ENCODE peak calls at places on chromosome 17, in six cellular contexts. One of them, this sample, is unnamed.

GRCh38 chr17:68133370-68134045 is 98.0 kb downstream of the KPNA2 start:
- DNase-seq in CD4-positive, alpha-beta T cell: no peak
- DNase-seq in ovary: no peak
- DNase-seq in right lobe of liver: no peak
- DNase-seq in prostate gland: no peak
- DNase-seq in pancreas: no peak
- DNase-seq in this sample: no peak

GRCh38 chr17:63696381-63696961 is 3.5 kb downstream of the LIMD2 start:
- DNase-seq in CD4-positive, alpha-beta T cell: peak; percentile 42
- DNase-seq in ovary: no peak
- DNase-seq in right lobe of liver: no peak
- DNase-seq in prostate gland: no peak
- DNase-seq in pancreas: no peak
- DNase-seq in this sample: peak; percentile 51

GRCh38 chr17:6244796-6245195 is 174.6 kb downstream of the WSCD1 start:
- DNase-seq in CD4-positive, alpha-beta T cell: no peak
- DNase-seq in ovary: no peak
- DNase-seq in right lobe of liver: no peak
- DNase-seq in prostate gland: no peak
- DNase-seq in pancreas: no peak
- DNase-seq in this sample: no peak

GRCh38 chr17:34201225-34201624 is 53.9 kb upstream of the CCL2 start:
- DNase-seq in CD4-positive, alpha-beta T cell: no peak
- DNase-seq in ovary: no peak
- DNase-seq in right lobe of liver: no peak
- DNase-seq in prostate gland: no peak
- DNase-seq in pancreas: no peak
- DNase-seq in this sample: no peak

GRCh38 chr17:20995873-20996723 is 46.7 kb downstream of the USP22 start:
- DNase-seq in CD4-positive, alpha-beta T cell: no peak
- DNase-seq in ovary: no peak
- DNase-seq in right lobe of liver: no peak
- DNase-seq in prostate gland: no peak
- DNase-seq in pancreas: no peak
- DNase-seq in this sample: no peak

GRCh38 chr17:29342148-29342765 is 47.9 kb upstream of the TAOK1 start:
- DNase-seq in CD4-positive, alpha-beta T cell: no peak
- DNase-seq in ovary: no peak
- DNase-seq in right lobe of liver: no peak
- DNase-seq in prostate gland: no peak
- DNase-seq in pancreas: no peak
- DNase-seq in this sample: no peak

GRCh38 chr17:43342601-43342905 is 56.2 kb upstream of the ARL4D start:
- DNase-seq in CD4-positive, alpha-beta T cell: no peak
- DNase-seq in ovary: no peak
- DNase-seq in right lobe of liver: no peak
- DNase-seq in prostate gland: no peak
- DNase-seq in pancreas: no peak
- DNase-seq in this sample: no peak

GRCh38 chr17:35141681-35142466 is at the start of gene NLE1:
- DNase-seq in CD4-positive, alpha-beta T cell: peak; percentile 84
- DNase-seq in ovary: peak; percentile 75
- DNase-seq in right lobe of liver: peak; percentile 85
- DNase-seq in prostate gland: peak; percentile 59
- DNase-seq in pancreas: peak; percentile 94
- DNase-seq in this sample: peak; percentile 90

GRCh38 chr17:32112416-32112815 is 29.9 kb upstream of the RHOT1 start:
- DNase-seq in CD4-positive, alpha-beta T cell: no peak
- DNase-seq in ovary: no peak
- DNase-seq in right lobe of liver: no peak
- DNase-seq in prostate gland: no peak
- DNase-seq in pancreas: no peak
- DNase-seq in this sample: no peak

GRCh38 chr17:13792314-13792713 is 190.6 kb upstream of the HS3ST3A1 start:
- DNase-seq in CD4-positive, alpha-beta T cell: no peak
- DNase-seq in ovary: no peak
- DNase-seq in right lobe of liver: no peak
- DNase-seq in prostate gland: no peak
- DNase-seq in pancreas: no peak
- DNase-seq in this sample: no peak

GRCh38 chr17:39576187-39576586 is 31.5 kb downstream of the NEUROD2 start:
- DNase-seq in CD4-positive, alpha-beta T cell: no peak
- DNase-seq in ovary: no peak
- DNase-seq in right lobe of liver: no peak
- DNase-seq in prostate gland: no peak
- DNase-seq in pancreas: no peak
- DNase-seq in this sample: peak; percentile 57

GRCh38 chr17:45363498-45363897 is 46.7 kb upstream of the MAP3K14 start:
- DNase-seq in CD4-positive, alpha-beta T cell: no peak
- DNase-seq in ovary: no peak
- DNase-seq in right lobe of liver: peak; percentile 14
- DNase-seq in prostate gland: no peak
- DNase-seq in pancreas: no peak
- DNase-seq in this sample: no peak

GRCh38 chr17:57569860-57570259 is 175.2 kb downstream of the CCDC182 start:
- DNase-seq in CD4-positive, alpha-beta T cell: no peak
- DNase-seq in ovary: no peak
- DNase-seq in right lobe of liver: no peak
- DNase-seq in prostate gland: no peak
- DNase-seq in pancreas: no peak
- DNase-seq in this sample: no peak

GRCh38 chr17:76119409-76120371 is 16.1 kb upstream of the EXOC7 start:
- DNase-seq in CD4-positive, alpha-beta T cell: no peak
- DNase-seq in ovary: no peak
- DNase-seq in right lobe of liver: no peak
- DNase-seq in prostate gland: no peak
- DNase-seq in pancreas: no peak
- DNase-seq in this sample: no peak

GRCh38 chr17:4005296-4006164 is 41.3 kb upstream of the ATP2A3 start:
- DNase-seq in CD4-positive, alpha-beta T cell: no peak
- DNase-seq in ovary: no peak
- DNase-seq in right lobe of liver: no peak
- DNase-seq in prostate gland: no peak
- DNase-seq in pancreas: no peak
- DNase-seq in this sample: no peak

GRCh38 chr17:4003131-4003500 is 38.9 kb upstream of the ATP2A3 start:
- DNase-seq in CD4-positive, alpha-beta T cell: no peak
- DNase-seq in ovary: no peak
- DNase-seq in right lobe of liver: no peak
- DNase-seq in prostate gland: no peak
- DNase-seq in pancreas: no peak
- DNase-seq in this sample: no peak

GRCh38 chr17:4003501-4004421 is 39.5 kb upstream of the ATP2A3 start:
- DNase-seq in CD4-positive, alpha-beta T cell: no peak
- DNase-seq in ovary: no peak
- DNase-seq in right lobe of liver: peak; percentile 82
- DNase-seq in prostate gland: no peak
- DNase-seq in pancreas: peak; percentile 87
- DNase-seq in this sample: no peak

GRCh38 chr17:4006165-4006589 is 41.9 kb upstream of the ATP2A3 start:
- DNase-seq in CD4-positive, alpha-beta T cell: no peak
- DNase-seq in ovary: no peak
- DNase-seq in right lobe of liver: no peak
- DNase-seq in prostate gland: no peak
- DNase-seq in pancreas: no peak
- DNase-seq in this sample: no peak

GRCh38 chr17:4004517-4005295 is 40.5 kb upstream of the ATP2A3 start:
- DNase-seq in CD4-positive, alpha-beta T cell: peak; percentile 40
- DNase-seq in ovary: peak; percentile 50
- DNase-seq in right lobe of liver: no peak
- DNase-seq in prostate gland: peak; percentile 76
- DNase-seq in pancreas: peak; percentile 89
- DNase-seq in this sample: peak; percentile 89
- TF ChIP-seq CTCF in CD4-positive, alpha-beta T cell: peak; percentile 97
- TF ChIP-seq CTCF in ovary: peak; percentile 69
- TF ChIP-seq CTCF in right lobe of liver: peak; percentile 86
- TF ChIP-seq CTCF in prostate gland: peak; percentile 84
- TF ChIP-seq CTCF in pancreas: peak; percentile 88
- TF ChIP-seq CTCF in this sample: peak; percentile 98

DNA sequence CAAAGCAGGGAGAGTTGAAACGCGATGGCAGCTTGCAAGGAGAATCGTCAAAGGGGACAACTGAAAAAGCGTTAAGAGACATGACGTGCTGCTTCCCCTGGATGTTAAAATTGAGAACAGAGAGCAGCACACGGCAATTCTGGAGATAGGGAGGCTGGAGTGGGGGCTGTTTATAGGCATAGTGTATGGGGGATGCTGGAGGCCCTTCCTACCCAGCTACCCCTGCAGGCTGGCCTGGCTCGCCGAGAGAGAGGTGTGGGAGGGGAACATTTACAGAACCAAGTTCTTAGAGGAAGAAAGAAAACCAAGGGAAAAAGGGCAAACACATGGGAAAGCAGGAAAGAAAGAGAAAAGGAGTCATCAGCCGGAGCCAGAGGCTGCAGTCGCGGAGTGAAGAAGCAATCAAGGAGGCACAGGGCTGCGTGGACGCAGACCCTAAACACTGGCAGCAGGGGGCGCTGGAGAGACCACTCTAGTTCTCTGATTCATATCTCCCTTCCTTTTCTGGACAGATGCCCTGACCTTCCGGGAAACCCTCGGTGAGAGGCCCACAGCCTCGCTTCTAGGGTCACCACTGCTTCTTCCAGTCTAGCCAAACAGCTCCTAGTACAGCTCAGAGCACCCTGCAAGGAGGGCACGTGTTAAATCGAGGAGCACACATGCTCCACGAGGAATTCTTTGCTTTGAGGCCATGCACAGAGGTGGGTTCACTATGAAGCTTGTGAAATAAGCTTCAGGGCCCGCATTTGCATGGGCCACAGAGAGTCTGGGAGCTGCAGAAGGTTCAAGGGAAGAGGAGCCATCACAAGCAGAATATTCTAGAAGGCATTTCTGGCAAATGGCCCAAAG is 55.6 kb downstream of the MYH13 start:
- DNase-seq in CD4-positive, alpha-beta T cell: no peak
- DNase-seq in ovary: peak; percentile 46
- DNase-seq in right lobe of liver: no peak
- DNase-seq in prostate gland: peak; percentile 33
- DNase-seq in pancreas: peak; percentile 64
- DNase-seq in this sample: peak; percentile 71
- TF ChIP-seq CTCF in CD4-positive, alpha-beta T cell: peak; percentile 59
- TF ChIP-seq CTCF in ovary: no peak
- TF ChIP-seq CTCF in right lobe of liver: peak; percentile 44
- TF ChIP-seq CTCF in prostate gland: no peak
- TF ChIP-seq CTCF in pancreas: peak; percentile 41
- TF ChIP-seq CTCF in this sample: peak; percentile 68

GRCh38 chr17:7824021-7824924 is 9.7 kb upstream of the KDM6B start:
- DNase-seq in CD4-positive, alpha-beta T cell: no peak
- DNase-seq in ovary: no peak
- DNase-seq in right lobe of liver: no peak
- DNase-seq in prostate gland: no peak
- DNase-seq in pancreas: no peak
- DNase-seq in this sample: no peak

GRCh38 chr17:7823581-7824001 is 10.4 kb upstream of the KDM6B start:
- DNase-seq in CD4-positive, alpha-beta T cell: no peak
- DNase-seq in ovary: no peak
- DNase-seq in right lobe of liver: no peak
- DNase-seq in prostate gland: no peak
- DNase-seq in pancreas: no peak
- DNase-seq in this sample: no peak

GRCh38 chr17:7820231-7820630 is 13.8 kb upstream of the KDM6B start:
- DNase-seq in CD4-positive, alpha-beta T cell: no peak
- DNase-seq in ovary: no peak
- DNase-seq in right lobe of liver: no peak
- DNase-seq in prostate gland: no peak
- DNase-seq in pancreas: no peak
- DNase-seq in this sample: no peak

GRCh38 chr17:7822126-7822525 is 11.9 kb upstream of the KDM6B start:
- DNase-seq in CD4-positive, alpha-beta T cell: no peak
- DNase-seq in ovary: no peak
- DNase-seq in right lobe of liver: no peak
- DNase-seq in prostate gland: no peak
- DNase-seq in pancreas: no peak
- DNase-seq in this sample: no peak

GRCh38 chr17:7825206-7825980 is 8.6 kb upstream of the KDM6B start:
- DNase-seq in CD4-positive, alpha-beta T cell: no peak
- DNase-seq in ovary: no peak
- DNase-seq in right lobe of liver: no peak
- DNase-seq in prostate gland: no peak
- DNase-seq in pancreas: no peak
- DNase-seq in this sample: no peak
- TF ChIP-seq CTCF in CD4-positive, alpha-beta T cell: no peak
- TF ChIP-seq CTCF in ovary: no peak
- TF ChIP-seq CTCF in right lobe of liver: peak; percentile 15
- TF ChIP-seq CTCF in prostate gland: no peak
- TF ChIP-seq CTCF in pancreas: no peak
- TF ChIP-seq CTCF in this sample: no peak

DNA sequence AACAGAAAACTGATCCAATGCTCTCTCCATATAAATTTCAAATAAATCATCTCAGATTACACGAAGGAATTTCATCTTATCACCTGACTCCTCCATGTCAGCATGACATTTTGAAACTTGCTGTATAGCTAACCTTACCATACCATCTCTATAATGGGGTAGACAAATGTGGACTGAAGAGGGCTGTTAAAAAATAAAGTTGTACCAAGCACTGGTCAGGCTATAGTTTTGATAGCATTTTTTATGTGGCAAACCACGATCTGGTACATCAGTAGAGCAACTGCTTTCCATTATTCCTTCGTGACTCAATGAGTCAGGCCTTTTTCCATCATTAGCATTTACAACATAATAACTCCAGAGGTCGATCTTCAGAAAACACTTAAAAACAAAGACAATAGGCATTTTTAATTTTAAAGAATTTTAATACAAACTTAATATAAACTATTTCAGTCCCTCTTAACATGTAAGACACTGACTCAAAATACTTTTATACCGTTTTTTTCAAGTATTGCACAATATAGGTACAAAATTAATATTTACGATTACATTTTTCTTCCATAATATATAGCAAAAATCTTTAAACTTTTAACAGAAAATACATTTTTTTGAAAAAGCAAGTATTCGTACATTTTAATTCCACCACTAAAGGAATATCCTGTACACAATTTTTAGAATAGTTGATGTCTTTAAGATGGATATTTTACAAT is 4.2 kb downstream of the TOB1 start:
- DNase-seq in CD4-positive, alpha-beta T cell: no peak
- DNase-seq in ovary: no peak
- DNase-seq in right lobe of liver: no peak
- DNase-seq in prostate gland: no peak
- DNase-seq in pancreas: no peak
- DNase-seq in this sample: no peak
- TF ChIP-seq CTCF in CD4-positive, alpha-beta T cell: no peak
- TF ChIP-seq CTCF in ovary: no peak
- TF ChIP-seq CTCF in right lobe of liver: no peak
- TF ChIP-seq CTCF in prostate gland: no peak
- TF ChIP-seq CTCF in pancreas: no peak
- TF ChIP-seq CTCF in this sample: no peak

GRCh38 chr17:42027961-42028790 is 8.3 kb downstream of the NKIRAS2 start:
- DNase-seq in CD4-positive, alpha-beta T cell: no peak
- DNase-seq in ovary: no peak
- DNase-seq in right lobe of liver: no peak
- DNase-seq in prostate gland: no peak
- DNase-seq in pancreas: no peak
- DNase-seq in this sample: no peak
- TF ChIP-seq CTCF in CD4-positive, alpha-beta T cell: no peak
- TF ChIP-seq CTCF in ovary: no peak
- TF ChIP-seq CTCF in right lobe of liver: peak; percentile 35
- TF ChIP-seq CTCF in prostate gland: no peak
- TF ChIP-seq CTCF in pancreas: no peak
- TF ChIP-seq CTCF in this sample: no peak

GRCh38 chr17:59558953-59559352 is 6.5 kb upstream of the DHX40 start:
- DNase-seq in CD4-positive, alpha-beta T cell: no peak
- DNase-seq in ovary: no peak
- DNase-seq in right lobe of liver: no peak
- DNase-seq in prostate gland: no peak
- DNase-seq in pancreas: no peak
- DNase-seq in this sample: no peak
- TF ChIP-seq CTCF in CD4-positive, alpha-beta T cell: no peak
- TF ChIP-seq CTCF in ovary: no peak
- TF ChIP-seq CTCF in right lobe of liver: peak; percentile 25
- TF ChIP-seq CTCF in prostate gland: no peak
- TF ChIP-seq CTCF in pancreas: no peak
- TF ChIP-seq CTCF in this sample: peak; percentile 35